ENCODE peak calls at places on chromosomes 1 and 21, in eight cellular contexts. U, T, V, F, N, C, G and A are unnamed samples.

GRCh38 chr21:43779660-43780059 is 3.6 kb upstream of the CSTB start:
- DNase-seq in U (peak; percentile 50), T (no peak), V (no peak), F (no peak), N (no peak), C (no peak), G (no peak), A (no peak)

GRCh38 chr1:208139434-208140086 is 104.6 kb downstream of the PLXNA2 start:
- DNase-seq in U (no peak), T (no peak), V (no peak), F (no peak), N (no peak), C (no peak), G (no peak), A (no peak)

GRCh38 chr1:153493343-153493960 is 33.0 kb upstream of the S100A7 start:
- DNase-seq in U (no peak), T (no peak), V (no peak), F (no peak), N (no peak), C (no peak), G (no peak), A (no peak)

GRCh38 chr1:94863919-94864318 is 43.8 kb downstream of the SLC44A3 start:
- DNase-seq in U (peak; percentile 25), T (no peak), V (no peak), F (peak; percentile 72), N (peak; percentile 37), C (peak; percentile 62), G (no peak), A (peak; percentile 46)

GRCh38 chr21:29192999-29193563 is 62.6 kb downstream of the MAP3K7CL start:
- DNase-seq in U (no peak), T (no peak), V (no peak), F (no peak), N (no peak), C (no peak), G (no peak), A (no peak)

GRCh38 chr1:98133151-98133550 is 212.3 kb upstream of the DPYD start:
- DNase-seq in U (no peak), T (no peak), V (no peak), F (no peak), N (no peak), C (no peak), G (no peak), A (no peak)

GRCh38 chr1:15836772-15837669 is 10.5 kb upstream of the SPEN start:
- DNase-seq in U (peak; percentile 70), T (no peak), V (peak; percentile 79), F (peak; percentile 58), N (peak; percentile 34), C (no peak), G (no peak), A (peak; percentile 28)

GRCh38 chr1:56531624-56532358 is 47.6 kb downstream of the PLPP3 start:
- DNase-seq in U (no peak), T (no peak), V (no peak), F (no peak), N (no peak), C (no peak), G (no peak), A (no peak)

GRCh38 chr1:108878678-108879077 is 1.9 kb downstream of the GPSM2 start:
- DNase-seq in U (no peak), T (no peak), V (no peak), F (no peak), N (no peak), C (no peak), G (no peak), A (no peak)

GRCh38 chr1:192445243-192445642 is 128.5 kb downstream of the RGS21 start:
- DNase-seq in U (no peak), T (no peak), V (no peak), F (peak; percentile 25), N (no peak), C (no peak), G (no peak), A (no peak)

GRCh38 chr1:150994248-150994647 is 12.2 kb downstream of the ANXA9 start:
- DNase-seq in U (no peak), T (no peak), V (no peak), F (no peak), N (no peak), C (no peak), G (no peak), A (no peak)

GRCh38 chr1:215119719-215120118 is 37.2 kb downstream of the KCNK2 start:
- DNase-seq in U (no peak), T (no peak), V (no peak), F (no peak), N (no peak), C (no peak), G (no peak), A (no peak)

GRCh38 chr1:81682490-81682889 is 118.2 kb upstream of the ADGRL2 start:
- DNase-seq in U (no peak), T (no peak), V (no peak), F (no peak), N (no peak), C (no peak), G (no peak), A (no peak)

GRCh38 chr1:147478556-147478955 is 62.7 kb upstream of the BCL9 start:
- DNase-seq in U (no peak), T (no peak), V (no peak), F (no peak), N (no peak), C (no peak), G (no peak), A (no peak)

GRCh38 chr1:177346960-177347359 is 176.2 kb downstream of the BRINP2 start:
- DNase-seq in U (peak; percentile 83), T (no peak), V (no peak), F (no peak), N (peak; percentile 78), C (no peak), G (no peak), A (no peak)

GRCh38 chr1:224795591-224795990 is 133.9 kb upstream of the DNAH14 start:
- DNase-seq in U (no peak), T (no peak), V (no peak), F (no peak), N (no peak), C (no peak), G (no peak), A (no peak)
- H3K4me3 ChIP-seq in U (no peak overlapping the region), T (no peak overlapping the region), V (no peak overlapping the region), F (no peak overlapping the region), N (no peak overlapping the region), C (no peak overlapping the region), G (no peak overlapping the region), A (no peak overlapping the region)

GRCh38 chr1:76419603-76420002 is 345.1 kb downstream of the ST6GALNAC3 start:
- DNase-seq in U (no peak), T (no peak), V (no peak), F (no peak), N (no peak), C (no peak), G (no peak), A (no peak)
- TF ChIP-seq CTCF in U (no peak), T (no peak), V (no peak), F (no peak), N (no peak), C (no peak), G (no peak), A (no peak)

GRCh38 chr21:46118305-46118870 is 20.5 kb downstream of the COL6A2 start:
- DNase-seq in U (no peak), T (peak; percentile 10), V (peak; percentile 60), F (peak; percentile 12), N (no peak), C (no peak), G (no peak), A (peak; percentile 7)

GRCh38 chr21:46120301-46121285 is 22.7 kb downstream of the COL6A2 start:
- DNase-seq in U (no peak), T (peak; percentile 9), V (peak; percentile 58), F (peak; percentile 10), N (no peak), C (no peak), G (no peak), A (peak; percentile 16)

GRCh38 chr21:46117586-46118304 is 19.8 kb downstream of the COL6A2 start:
- DNase-seq in U (peak; percentile 5), T (peak; percentile 11), V (peak; percentile 57), F (peak; percentile 14), N (no peak), C (no peak), G (no peak), A (peak; percentile 11)

GRCh38 chr21:46119565-46120271 is 21.8 kb downstream of the COL6A2 start:
- DNase-seq in U (peak; percentile 4), T (peak; percentile 8), V (peak; percentile 43), F (peak; percentile 9), N (no peak), C (no peak), G (no peak), A (peak; percentile 21)

DNA sequence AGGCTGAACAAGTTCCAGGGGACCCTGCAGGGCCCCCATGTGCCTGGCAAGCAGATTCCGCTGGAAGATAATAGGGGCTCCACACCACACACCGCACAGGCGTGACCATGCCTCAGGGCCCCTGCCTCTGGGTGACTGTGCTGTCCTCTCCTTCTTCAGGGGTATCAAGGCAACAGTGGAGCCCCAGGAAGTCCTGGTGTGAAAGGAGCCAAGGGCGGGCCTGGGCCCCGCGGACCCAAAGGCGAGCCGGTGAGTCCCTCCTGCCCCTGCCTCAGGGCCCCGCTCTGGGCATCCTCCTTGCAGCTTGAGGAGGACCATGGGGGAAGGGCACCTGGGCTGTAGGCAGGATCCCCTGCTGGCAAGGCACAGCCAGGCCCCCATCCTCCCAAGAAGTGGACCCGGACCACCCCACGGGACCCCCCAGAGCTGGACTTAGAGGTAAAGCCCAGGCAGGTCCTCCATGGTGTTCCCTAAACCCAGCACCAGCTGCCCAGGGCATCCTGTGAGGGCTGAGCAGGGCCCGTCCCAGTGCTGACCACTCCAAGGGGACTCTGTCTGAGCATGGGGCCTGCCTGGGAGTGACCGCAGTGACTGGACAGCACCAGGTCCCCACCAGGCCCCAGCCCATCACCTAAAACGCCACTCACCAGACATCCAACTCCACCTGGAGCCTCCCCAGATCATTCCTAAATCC is 21.1 kb downstream of the COL6A2 start:
- DNase-seq in U (peak; percentile 6), T (peak; percentile 9), V (peak; percentile 57), F (peak; percentile 15), N (no peak), C (no peak), G (no peak), A (peak; percentile 10)
- TF ChIP-seq EP300 in U (no peak), T (no peak), V (no peak), F (no peak), N (no peak), C (no peak), G (no peak), A (no peak)

GRCh38 chr1:63324779-63325119 is 2.4 kb downstream of the FOXD3 start:
- DNase-seq in U (no peak), T (no peak), V (no peak), F (no peak), N (no peak), C (no peak), G (no peak), A (no peak)

GRCh38 chr1:63321788-63322247 is 549 bp upstream of the FOXD3 start:
- DNase-seq in U (no peak), T (no peak), V (no peak), F (no peak), N (no peak), C (no peak), G (no peak), A (no peak)

GRCh38 chr1:63323866-63324778 is 1.8 kb downstream of the FOXD3 start:
- DNase-seq in U (no peak), T (no peak), V (no peak), F (no peak), N (no peak), C (no peak), G (no peak), A (no peak)

GRCh38 chr1:63322248-63322943 is at the start of gene FOXD3:
- DNase-seq in U (peak; percentile 71), T (peak; percentile 57), V (peak; percentile 71), F (peak; percentile 68), N (peak; percentile 71), C (peak; percentile 41), G (peak; percentile 71), A (peak; percentile 47)

GRCh38 chr1:63322944-63323865 is 838 bp downstream of the FOXD3 start:
- DNase-seq in U (peak; percentile 31), T (no peak), V (peak; percentile 65), F (no peak), N (no peak), C (peak; percentile 36), G (peak; percentile 30), A (no peak)
- H3K4me3 ChIP-seq in U (peak overlapping the region; percentile 31), T (peak overlapping the region; percentile 54), V (peak overlapping the region; percentile 65), F (peak overlapping the region; percentile 57), N (peak overlapping the region; percentile 44), C (peak overlapping the region; percentile 90), G (peak overlapping the region; percentile 50), A (peak overlapping the region; percentile 48)